ENCODE peak calls at places on chromosomes 6 and 20, in ten cellular contexts. D is fibroblast of lung; K is activated CD4-positive, CD25-positive, alpha-beta regulatory T cell; H is CD8-positive, alpha-beta T cell; J is ELF-1; X is NCI-H1092 treated with DMSO at 0.1 percent for 48 hours; U is osteoblast; T is mesenteric fat pad; O is activated CD4-positive, alpha-beta T cell treated with anti-CD3 and anti-CD28 coated beads, Interleukin-2, amount 50 U/mL, for 4 hours; M is Calu3. V is an unnamed sample.

GRCh38 chr6:89999154-89999553 is 104.9 kb downstream of the GJA10 start:
- DNase-seq in D (peak; percentile 71), K (no peak), H (no peak), J (no peak), X (peak; percentile 95), U (no peak), T (no peak), O (no peak), M (peak; percentile 71), V (no peak)

GRCh38 chr20:45946149-45946970 is 11.9 kb downstream of the PCIF1 start:
- DNase-seq in D (peak; percentile 41), K (no peak), H (peak; percentile 64), J (no peak), X (no peak), U (peak; percentile 92), T (no peak), O (no peak), M (no peak), V (no peak)

GRCh38 chr6:92589970-92590369 is 829.4 kb downstream of the EPHA7 start:
- DNase-seq in D (peak; percentile 37), K (no peak), H (no peak), J (no peak), X (no peak), U (no peak), T (no peak), O (no peak), M (no peak), V (peak; percentile 13)

GRCh38 chr6:52693777-52694176 is 22.9 kb downstream of the TMEM14A start:
- DNase-seq in D (no peak), K (no peak), H (no peak), J (no peak), X (no peak), U (no peak), T (no peak), O (no peak), M (no peak), V (no peak)

GRCh38 chr6:160240691-160241084 is 17.9 kb downstream of the SLC22A2 start:
- DNase-seq in D (no peak), K (no peak), H (no peak), J (no peak), X (no peak), U (no peak), T (no peak), O (no peak), M (no peak), V (no peak)

GRCh38 chr6:42224222-42225042 is 6.8 kb upstream of the MRPS10 start:
- DNase-seq in D (peak; percentile 92), K (no peak), H (no peak), J (no peak), X (no peak), U (peak; percentile 92), T (no peak), O (no peak), M (peak; percentile 40), V (peak; percentile 85)

GRCh38 chr6:125931733-125932450 is 24.7 kb upstream of the HINT3 start:
- DNase-seq in D (peak; percentile 52), K (no peak), H (no peak), J (no peak), X (no peak), U (no peak), T (no peak), O (no peak), M (no peak), V (no peak)

GRCh38 chr20:10547276-10548114 is 112.4 kb downstream of the SLX4IP start:
- DNase-seq in D (no peak), K (no peak), H (no peak), J (no peak), X (no peak), U (no peak), T (no peak), O (no peak), M (no peak), V (no peak)

GRCh38 chr6:35036828-35037095 is 104.4 kb downstream of the TCP11 start:
- DNase-seq in D (no peak), K (no peak), H (no peak), J (no peak), X (no peak), U (no peak), T (no peak), O (no peak), M (no peak), V (no peak)

GRCh38 chr20:14245368-14245970 is 91.9 kb downstream of the FLRT3 start:
- DNase-seq in D (peak; percentile 53), K (no peak), H (no peak), J (no peak), X (no peak), U (no peak), T (no peak), O (no peak), M (no peak), V (no peak)

GRCh38 chr6:166005846-166006592 is 161.6 kb downstream of the TBXT start:
- DNase-seq in D (peak; percentile 88), K (no peak), H (no peak), J (no peak), X (peak; percentile 64), U (peak; percentile 94), T (no peak), O (no peak), M (peak; percentile 72), V (no peak)

GRCh38 chr6:30071081-30071818 is 4.3 kb downstream of the PPP1R11 start:
- DNase-seq in D (peak; percentile 40), K (no peak), H (no peak), J (peak; percentile 69), X (no peak), U (peak; percentile 84), T (no peak), O (no peak), M (no peak), V (no peak)

GRCh38 chr20:51092238-51092822 is 69.4 kb upstream of the KCNG1 start:
- DNase-seq in D (peak; percentile 36), K (no peak), H (no peak), J (peak; percentile 56), X (no peak), U (peak; percentile 25), T (no peak), O (no peak), M (no peak), V (no peak)

GRCh38 chr6:30814137-30815084 is 69.9 kb upstream of the DDR1 start:
- DNase-seq in D (peak; percentile 88), K (peak; percentile 19), H (no peak), J (peak; percentile 23), X (no peak), U (peak; percentile 94), T (no peak), O (peak; percentile 71), M (peak; percentile 77), V (no peak)

GRCh38 chr6:84282566-84282965 is 55.1 kb upstream of the CEP162 start:
- DNase-seq in D (peak; percentile 86), K (no peak), H (no peak), J (no peak), X (peak; percentile 20), U (peak; percentile 78), T (no peak), O (no peak), M (no peak), V (no peak)

V was measured in T47D.